ENCODE peak calls at places on chromosomes 5 and 9, in nine cellular contexts. B is transverse colon, N is ovary, C is HCT116, E is body of pancreas, A is heart left ventricle, J is NB4, M is breast epithelium, R is lower leg skin. Z is an unnamed sample.

GRCh38 chr5:148941810-148942209 is 115.4 kb downstream of the ADRB2 start:
- DNase-seq in B (no peak), N (no peak), C (no peak), E (no peak), A (no peak), J (no peak), M (no peak), R (no peak), Z (no peak)

GRCh38 chr9:131361202-131361833 is 32.6 kb upstream of the PRRC2B start:
- DNase-seq in B (peak; percentile 20), N (no peak), C (no peak), E (peak; percentile 60), A (no peak), J (no peak), M (no peak), R (no peak), Z (no peak)

GRCh38 chr5:134510970-134511795 is 14.3 kb upstream of the JADE2 start:
- DNase-seq in B (no peak), N (no peak), C (no peak), E (peak; percentile 61), A (no peak), J (no peak), M (peak; percentile 55), R (no peak), Z (no peak)

GRCh38 chr5:9361835-9362234 is 184.0 kb downstream of the SEMA5A start:
- DNase-seq in B (peak; percentile 60), N (peak; percentile 37), C (peak; percentile 6), E (peak; percentile 75), A (peak; percentile 30), J (peak; percentile 78), M (no peak), R (no peak), Z (peak; percentile 41)

GRCh38 chr5:39783756-39784421 is 359.1 kb upstream of the DAB2 start:
- DNase-seq in B (no peak), N (no peak), C (no peak), E (no peak), A (no peak), J (no peak), M (no peak), R (no peak), Z (no peak)

GRCh38 chr5:65142511-65143011 is 339.2 kb downstream of the ADAMTS6 start:
- DNase-seq in B (no peak), N (no peak), C (no peak), E (no peak), A (no peak), J (peak; percentile 3), M (no peak), R (no peak), Z (no peak)

GRCh38 chr5:28862860-28863196 is 1824.4 kb upstream of the CDH9 start:
- DNase-seq in B (no peak), N (no peak), C (no peak), E (no peak), A (no peak), J (no peak), M (no peak), R (no peak), Z (no peak)

GRCh38 chr9:95494022-95494415 is 22.8 kb downstream of the PTCH1 start:
- DNase-seq in B (peak; percentile 43), N (no peak), C (no peak), E (peak; percentile 15), A (no peak), J (peak; percentile 64), M (no peak), R (peak; percentile 82), Z (peak; percentile 40)

GRCh38 chr9:78437721-78438610 is 141.0 kb downstream of the PSAT1 start:
- DNase-seq in B (no peak), N (no peak), C (no peak), E (no peak), A (no peak), J (no peak), M (no peak), R (no peak), Z (no peak)

GRCh38 chr9:78441396-78441795 is 144.5 kb downstream of the PSAT1 start:
- DNase-seq in B (no peak), N (no peak), C (no peak), E (no peak), A (no peak), J (no peak), M (no peak), R (no peak), Z (no peak)

GRCh38 chr9:78439866-78440830 is 143.2 kb downstream of the PSAT1 start:
- DNase-seq in B (no peak), N (no peak), C (no peak), E (no peak), A (no peak), J (no peak), M (no peak), R (no peak), Z (no peak)

GRCh38 chr9:78438765-78439164 is 141.8 kb downstream of the PSAT1 start:
- DNase-seq in B (no peak), N (no peak), C (no peak), E (no peak), A (no peak), J (no peak), M (no peak), R (no peak), Z (no peak)

GRCh38 chr9:78439192-78439865 is 142.4 kb downstream of the PSAT1 start:
- DNase-seq in B (peak; percentile 75), N (peak; percentile 76), C (peak; percentile 62), E (peak; percentile 85), A (peak; percentile 71), J (peak; percentile 78), M (peak; percentile 82), R (peak; percentile 96), Z (peak; percentile 57)
- TF ChIP-seq POLR2A in B (no peak), N (no peak), C (no peak), E (no peak), A (no peak), J (no peak), M (no peak), R (no peak), Z (no peak)

DNA sequence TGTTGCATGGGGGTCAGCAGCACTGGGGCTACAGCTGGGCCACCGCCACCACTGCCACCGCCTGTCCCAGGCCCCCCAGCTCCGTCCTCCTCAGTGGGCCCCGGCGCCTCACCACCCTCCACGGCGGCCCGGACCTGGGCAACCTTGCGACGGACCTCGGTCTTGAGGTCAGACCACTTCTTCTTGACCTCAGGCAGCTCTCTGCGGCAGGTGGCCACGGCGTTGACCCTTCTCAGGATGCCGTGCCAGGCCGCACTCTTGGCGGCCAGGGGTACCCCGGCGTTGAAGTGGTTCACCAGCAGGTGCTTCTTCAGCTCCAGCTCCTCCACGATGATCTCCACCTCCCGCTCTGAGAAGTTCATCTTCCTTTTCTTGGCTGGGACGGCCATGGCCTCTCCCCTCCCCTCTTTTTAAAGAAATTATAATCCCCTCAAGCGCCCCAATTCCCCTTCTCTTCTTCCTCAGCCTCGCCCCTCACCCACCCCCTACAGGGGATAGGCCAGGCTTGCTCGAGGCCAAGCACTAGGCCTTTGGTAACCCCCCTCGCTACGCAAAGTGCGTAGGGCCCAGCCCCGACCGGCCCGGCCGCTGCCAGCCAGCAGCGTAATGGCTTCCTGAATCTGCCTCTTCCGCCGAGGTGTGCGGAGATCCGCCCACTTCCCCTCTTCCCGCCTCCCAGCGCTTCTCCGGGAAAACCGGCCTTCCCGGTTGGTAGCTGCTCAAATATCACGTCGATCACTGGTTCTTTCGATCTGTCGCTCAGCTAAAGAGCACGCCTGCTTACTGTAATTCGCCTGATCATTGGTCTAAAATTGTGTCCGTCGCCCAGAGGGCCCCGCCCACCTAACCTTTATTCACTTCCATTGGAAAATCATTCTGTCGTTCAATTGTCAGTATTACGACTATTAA is at the start of gene NAIF1:
- DNase-seq in B (peak; percentile 97), N (peak; percentile 98), C (peak; percentile 99), E (peak; percentile 99), A (peak; percentile 97), J (peak; percentile 99), M (peak; percentile 99), R (peak; percentile 99), Z (peak; percentile 92)
- TF ChIP-seq POLR2A in B (peak; percentile 65), N (peak; percentile 30), C (no peak), E (peak; percentile 61), A (no peak), J (peak; percentile 17), M (peak; percentile 54), R (no peak), Z (no peak)

GRCh38 chr9:6632516-6633328 is 12.8 kb downstream of the GLDC start:
- DNase-seq in B (peak; percentile 50), N (no peak), C (no peak), E (no peak), A (no peak), J (no peak), M (no peak), R (peak; percentile 56), Z (peak; percentile 84)

GRCh38 chr9:6631207-6631512 is 14.4 kb downstream of the GLDC start:
- DNase-seq in B (no peak), N (no peak), C (no peak), E (no peak), A (no peak), J (no peak), M (no peak), R (peak; percentile 3), Z (no peak)

GRCh38 chr9:6628714-6629113 is 16.8 kb downstream of the GLDC start:
- DNase-seq in B (no peak), N (no peak), C (no peak), E (no peak), A (no peak), J (peak; percentile 25), M (no peak), R (no peak), Z (no peak)

GRCh38 chr9:6634441-6634840 is 11.1 kb downstream of the GLDC start:
- DNase-seq in B (no peak), N (no peak), C (no peak), E (no peak), A (no peak), J (no peak), M (no peak), R (peak; percentile 28), Z (no peak)

GRCh38 chr9:6630502-6631206 is 14.9 kb downstream of the GLDC start:
- DNase-seq in B (peak; percentile 19), N (no peak), C (no peak), E (no peak), A (no peak), J (no peak), M (no peak), R (peak; percentile 39), Z (no peak)
- TF ChIP-seq POLR2A in B (no peak), N (no peak), C (no peak), E (no peak), A (no peak), J (no peak), M (no peak), R (no peak), Z (peak; percentile 83)

GRCh38 chr9:35656340-35656739 is 1.5 kb downstream of the RMRP start:
- DNase-seq in B (no peak), N (no peak), C (no peak), E (no peak), A (no peak), J (peak; percentile 64), M (no peak), R (no peak), Z (no peak)

GRCh38 chr9:35658144-35658893 is at the start of gene CCDC107:
- DNase-seq in B (peak; percentile 88), N (peak; percentile 86), C (no peak), E (peak; percentile 84), A (peak; percentile 90), J (peak; percentile 86), M (peak; percentile 79), R (peak; percentile 96), Z (peak; percentile 87)

GRCh38 chr9:35658894-35659220 is 765 bp downstream of the CCDC107 start:
- DNase-seq in B (peak; percentile 47), N (peak; percentile 55), C (peak; percentile 24), E (peak; percentile 49), A (no peak), J (peak; percentile 65), M (no peak), R (no peak), Z (no peak)

GRCh38 chr9:35656841-35657326 is 935 bp downstream of the RMRP start:
- DNase-seq in B (no peak), N (peak; percentile 45), C (no peak), E (no peak), A (no peak), J (peak; percentile 19), M (no peak), R (no peak), Z (no peak)

DNA sequence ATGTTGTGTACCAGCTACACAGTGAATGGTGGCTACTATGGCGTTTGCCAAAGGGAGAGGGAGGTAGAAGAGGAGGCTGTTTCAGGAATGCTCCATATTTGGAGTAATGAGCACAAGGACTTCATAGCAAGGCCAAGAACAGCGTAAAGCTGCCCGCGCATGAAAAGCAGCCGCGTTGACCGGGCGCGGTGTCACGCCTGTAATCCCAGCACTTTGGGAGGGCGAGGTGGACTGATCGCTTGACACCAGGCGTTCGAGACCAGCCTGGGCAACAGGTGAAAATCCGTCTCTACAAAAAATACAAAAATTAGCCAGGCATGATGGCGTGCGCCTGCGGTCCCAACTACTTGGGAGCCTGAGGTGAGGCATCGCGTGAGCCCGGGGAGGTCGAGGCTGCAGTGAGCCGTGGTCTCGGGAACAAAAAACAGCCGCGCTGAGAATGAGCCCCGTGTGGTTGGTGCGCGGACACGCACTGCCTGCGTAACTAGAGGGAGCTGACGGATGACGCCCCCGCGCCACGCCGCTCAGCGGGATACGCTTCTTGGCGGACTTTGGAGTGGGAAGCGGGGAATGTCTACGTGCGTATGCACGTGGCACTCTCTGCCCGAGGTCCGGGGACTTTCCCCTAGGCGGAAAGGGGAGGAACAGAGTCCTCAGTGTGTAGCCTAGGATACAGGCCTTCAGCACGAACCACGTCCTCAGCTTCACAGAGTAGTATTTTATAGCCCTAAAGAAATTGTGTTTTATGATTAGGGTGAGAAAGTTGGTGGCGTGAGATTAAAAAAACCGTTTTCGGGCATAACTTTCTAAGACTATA is at the start of gene RMRP:
- DNase-seq in B (peak; percentile 97), N (peak; percentile 97), C (peak; percentile 99), E (peak; percentile 99), A (peak; percentile 98), J (peak; percentile 100), M (peak; percentile 98), R (peak; percentile 99), Z (peak; percentile 90)
- TF ChIP-seq POLR2A in B (peak; percentile 81), N (peak; percentile 72), C (no peak), E (peak; percentile 93), A (no peak), J (no peak), M (peak; percentile 36), R (no peak), Z (no peak)